ENCODE peak calls at places on chromosome 22, in seven cellular contexts. C is GM12892, I is GM12891, F is H1, N is SK-N-SH, X is GM12878, W is HepG2. K is an unnamed sample.
A peak's percentile ranks its signal among the peaks of the same experiment; 100 is the strongest.

GRCh38 chr22:31897842-31898241 is 46.5 kb upstream of the YWHAH start:
- DNase-seq in C (no peak), I (no peak), F (no peak), N (no peak), X (no peak), W (no peak), K (no peak)

GRCh38 chr22:19991645-19992451 is 24.8 kb downstream of the ARVCF start:
- DNase-seq in C (no peak), I (no peak), F (no peak), N (no peak), X (no peak), W (no peak), K (no peak)

GRCh38 chr22:48091060-48091650 is 1328.7 kb downstream of the TBC1D22A start:
- DNase-seq in C (no peak), I (no peak), F (no peak), N (no peak), X (no peak), W (no peak), K (no peak)

GRCh38 chr22:20575724-20576444 is 68.5 kb downstream of the MED15 start:
- DNase-seq in C (no peak), I (no peak), F (no peak), N (no peak), X (no peak), W (no peak), K (no peak)

GRCh38 chr22:27913162-27913741 is 5.8 kb downstream of the PITPNB start:
- DNase-seq in C (no peak), I (no peak), F (no peak), N (peak; percentile 66), X (no peak), W (no peak), K (peak; percentile 11)

GRCh38 chr22:44497904-44498242 is at the start of gene RTL6:
- DNase-seq in C (no peak), I (no peak), F (no peak), N (no peak), X (no peak), W (no peak), K (no peak)

GRCh38 chr22:35622132-35622913 is 5.2 kb upstream of the MB start:
- DNase-seq in C (no peak), I (no peak), F (peak; percentile 56), N (peak; percentile 67), X (no peak), W (no peak), K (no peak)

GRCh38 chr22:43996170-43996980 is 27.7 kb upstream of the PARVB start:
- DNase-seq in C (peak; percentile 85), I (peak; percentile 82), F (no peak), N (no peak), X (peak; percentile 30), W (no peak), K (no peak)

GRCh38 chr22:38758276-38758945 is 2.6 kb upstream of the SUN2 start:
- DNase-seq in C (no peak), I (no peak), F (no peak), N (no peak), X (no peak), W (no peak), K (peak; percentile 20)

GRCh38 chr22:36257948-36258674 is 5.2 kb downstream of the APOL1 start:
- DNase-seq in C (no peak), I (no peak), F (no peak), N (no peak), X (no peak), W (no peak), K (no peak)

GRCh38 chr22:38755155-38755910 is 465 bp downstream of the SUN2 start:
- DNase-seq in C (peak; percentile 54), I (no peak), F (peak; percentile 77), N (peak; percentile 80), X (no peak), W (peak; percentile 80), K (peak; percentile 89)

GRCh38 chr22:31217890-31218287 is 5.8 kb downstream of the LIMK2 start:
- DNase-seq in C (no peak), I (no peak), F (no peak), N (no peak), X (no peak), W (no peak), K (no peak)

GRCh38 chr22:28582806-28583205 is 96.8 kb downstream of the TTC28 start:
- DNase-seq in C (no peak), I (no peak), F (no peak), N (peak; percentile 45), X (no peak), W (no peak), K (no peak)

GRCh38 chr22:39431821-39432251 is 25.0 kb upstream of the MGAT3 start:
- DNase-seq in C (no peak), I (no peak), F (no peak), N (no peak), X (no peak), W (no peak), K (no peak)

GRCh38 chr22:22787805-22788459 is 99.7 kb upstream of the IGLL5 start:
- DNase-seq in C (peak; percentile 64), I (peak; percentile 63), F (peak; percentile 78), N (peak; percentile 66), X (no peak), W (peak; percentile 30), K (peak; percentile 98)

GRCh38 chr22:31540966-31541365 is 44.6 kb downstream of the SFI1 start:
- DNase-seq in C (no peak), I (no peak), F (no peak), N (no peak), X (no peak), W (no peak), K (no peak)

GRCh38 chr22:19868773-19869471 is 14.2 kb upstream of the GNB1L start:
- DNase-seq in C (no peak), I (no peak), F (peak; percentile 49), N (no peak), X (no peak), W (no peak), K (no peak)

GRCh38 chr22:37020192-37020479 is 594 bp downstream of the MPST start:
- DNase-seq in C (no peak), I (no peak), F (no peak), N (peak; percentile 55), X (no peak), W (no peak), K (peak; percentile 25)

GRCh38 chr22:44940121-44940520 is 69.7 kb downstream of the PHF21B start:
- DNase-seq in C (no peak), I (no peak), F (no peak), N (no peak), X (no peak), W (no peak), K (no peak)

GRCh38 chr22:41758231-41758630 is 42.2 kb upstream of the CCDC134 start:
- DNase-seq in C (no peak), I (no peak), F (no peak), N (no peak), X (no peak), W (no peak), K (no peak)

GRCh38 chr22:41766476-41766875 is 34.0 kb upstream of the CCDC134 start:
- DNase-seq in C (no peak), I (no peak), F (no peak), N (no peak), X (no peak), W (no peak), K (no peak)

GRCh38 chr22:41757507-41757906 is 43.0 kb upstream of the CCDC134 start:
- DNase-seq in C (no peak), I (no peak), F (no peak), N (no peak), X (no peak), W (no peak), K (no peak)

GRCh38 chr22:41768420-41768819 is 32.1 kb upstream of the CCDC134 start:
- DNase-seq in C (no peak), I (no peak), F (no peak), N (no peak), X (no peak), W (no peak), K (no peak)

GRCh38 chr22:41762980-41763779 is 37.3 kb upstream of the CCDC134 start:
- DNase-seq in C (no peak), I (no peak), F (peak; percentile 94), N (no peak), X (no peak), W (peak; percentile 39), K (peak; percentile 68)
- TF ChIP-seq TAF1 in C (no peak), I (no peak), F (no peak), N (no peak), X (no peak), W (no peak), K (no peak)

DNA sequence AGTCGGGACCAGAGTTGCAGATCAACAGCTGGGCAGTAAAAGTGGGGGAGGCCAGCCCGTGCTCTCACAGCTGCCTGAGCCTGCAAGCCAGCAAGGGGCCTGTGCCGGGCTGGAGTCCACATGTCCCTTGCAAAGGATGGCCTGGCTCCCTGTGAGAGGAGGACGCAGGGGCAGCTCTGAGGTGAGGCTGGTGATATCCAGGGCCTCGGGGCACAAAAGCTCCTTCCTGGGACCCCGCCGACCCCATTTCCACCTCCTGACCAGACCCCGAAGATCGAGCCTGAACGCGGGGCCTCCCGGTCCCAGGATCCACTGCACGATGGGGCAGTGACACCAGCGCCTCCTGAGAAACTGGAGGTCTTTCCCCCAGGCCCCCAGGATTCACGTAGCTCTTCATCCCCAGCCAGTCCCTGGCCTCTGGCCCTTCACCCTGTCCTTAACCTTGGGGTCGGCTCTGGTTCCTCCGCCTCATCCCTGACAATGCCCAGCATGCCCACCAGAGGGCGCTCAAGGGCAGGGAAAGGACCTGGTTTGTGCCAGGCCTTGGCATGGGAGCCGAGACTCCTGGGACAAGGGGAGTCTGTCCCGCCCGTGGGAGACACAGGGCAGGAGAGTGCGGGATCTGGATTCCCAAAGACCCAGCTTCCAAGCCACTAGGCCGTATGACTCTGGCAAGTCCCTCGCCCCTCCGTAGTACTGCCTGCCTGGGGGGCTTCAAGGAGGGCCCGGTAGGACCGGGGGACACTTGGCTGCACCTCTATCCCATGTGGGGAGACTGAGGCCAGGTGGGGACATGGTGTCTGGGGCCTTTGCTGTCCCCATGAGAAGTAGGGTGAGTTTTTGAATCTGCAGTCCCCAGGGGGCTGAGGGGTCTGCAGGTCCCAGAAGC is 17.8 kb upstream of the WNT7B start:
- DNase-seq in C (peak; percentile 78), I (peak; percentile 75), F (peak; percentile 100), N (peak; percentile 88), X (no peak), W (no peak), K (peak; percentile 71)
- TF ChIP-seq TAF1 in C (no peak), I (no peak), F (no peak), N (no peak), X (no peak), W (no peak), K (no peak)

GRCh38 chr22:30079952-30080533 is at the start of gene HORMAD2:
- DNase-seq in C (no peak), I (no peak), F (peak; percentile 92), N (no peak), X (no peak), W (no peak), K (no peak)
- TF ChIP-seq TAF1 in C (no peak), I (no peak), F (no peak), N (no peak), X (no peak), W (no peak), K (no peak)

DNA sequence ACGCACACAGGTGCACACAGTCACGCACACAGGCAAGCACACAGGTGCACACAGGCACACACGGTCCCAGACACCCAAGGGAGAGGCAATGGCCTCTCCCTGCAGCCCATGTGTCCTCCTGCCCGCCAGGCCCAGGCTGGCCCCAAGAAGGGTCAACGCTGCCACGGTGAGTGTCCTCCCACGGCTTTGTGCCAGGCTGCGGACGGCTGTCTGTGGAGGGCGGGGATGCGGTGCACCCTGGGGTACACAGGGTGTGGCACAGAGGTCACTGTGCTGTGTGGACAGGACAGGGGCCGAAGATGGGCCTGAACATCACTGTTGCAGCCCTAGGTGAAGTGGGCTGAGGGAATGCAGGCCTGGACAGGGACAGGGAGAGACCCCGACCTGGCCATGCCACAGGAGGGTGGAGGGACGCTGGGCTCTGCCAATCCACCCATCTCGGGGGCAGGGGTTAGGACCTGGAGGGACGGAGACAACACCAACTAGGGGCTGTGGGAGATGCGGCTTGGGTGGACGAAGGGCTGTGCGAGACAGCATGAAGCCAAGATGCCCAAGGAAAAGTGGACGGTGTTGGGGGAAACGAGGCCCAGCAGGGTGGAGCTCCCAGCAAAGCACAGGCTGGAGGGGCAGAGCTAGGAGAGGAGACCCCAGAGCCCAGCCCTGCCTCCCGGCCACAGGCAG is 523.8 kb downstream of the BRD1 start:
- DNase-seq in C (no peak), I (no peak), F (no peak), N (no peak), X (no peak), W (no peak), K (no peak)
- TF ChIP-seq TAF1 in C (no peak), I (no peak), F (no peak), N (no peak), X (no peak), W (no peak), K (no peak)

K was measured in K562.